ENCODE peak calls at places on chromosomes 7 and 10, in nine cellular contexts. A, N, G, H, Y, T, F, J and W are unnamed samples.

GRCh38 chr10:44948713-44949112 is 10.9 kb upstream of the RASSF4 start:
- DNase-seq in A (no peak), N (no peak), G (no peak), H (peak; percentile 5), Y (no peak), T (no peak), F (no peak), J (no peak), W (no peak)

GRCh38 chr10:133283931-133284330 is 7.3 kb upstream of the ADAM8 start:
- DNase-seq in A (no peak), N (no peak), G (no peak), H (no peak), Y (no peak), T (no peak), F (no peak), J (no peak), W (no peak)

GRCh38 chr7:114048386-114049235 is 129.8 kb upstream of the PPP1R3A start:
- DNase-seq in A (no peak), N (no peak), G (no peak), H (no peak), Y (no peak), T (no peak), F (no peak), J (no peak), W (no peak)

GRCh38 chr10:51201947-51202346 is 127.7 kb downstream of the PRKG1 start:
- DNase-seq in A (no peak), N (no peak), G (no peak), H (no peak), Y (no peak), T (no peak), F (no peak), J (no peak), W (no peak)

GRCh38 chr10:34627331-34627730 is 187.8 kb downstream of the PARD3 start:
- DNase-seq in A (no peak), N (no peak), G (no peak), H (no peak), Y (no peak), T (no peak), F (no peak), J (no peak), W (no peak)

GRCh38 chr7:55343002-55343781 is 21.9 kb upstream of the LANCL2 start:
- DNase-seq in A (no peak), N (no peak), G (no peak), H (no peak), Y (no peak), T (no peak), F (no peak), J (no peak), W (no peak)

GRCh38 chr7:116630932-116631449 is 41.0 kb upstream of the MET start:
- DNase-seq in A (peak; percentile 96), N (peak; percentile 89), G (peak; percentile 86), H (peak; percentile 42), Y (no peak), T (no peak), F (peak; percentile 79), J (peak; percentile 76), W (peak; percentile 89)

GRCh38 chr7:1806354-1806753 is 136.3 kb downstream of the ELFN1 start:
- DNase-seq in A (no peak), N (no peak), G (peak; percentile 22), H (no peak), Y (no peak), T (no peak), F (no peak), J (no peak), W (no peak)

GRCh38 chr10:89158446-89158845 is 48.7 kb downstream of the CH25H start:
- DNase-seq in A (no peak), N (no peak), G (no peak), H (no peak), Y (no peak), T (no peak), F (no peak), J (no peak), W (no peak)

GRCh38 chr10:31000867-31001266 is 30.8 kb downstream of the ZNF438 start:
- DNase-seq in A (no peak), N (no peak), G (no peak), H (no peak), Y (no peak), T (no peak), F (no peak), J (no peak), W (no peak)

DNA sequence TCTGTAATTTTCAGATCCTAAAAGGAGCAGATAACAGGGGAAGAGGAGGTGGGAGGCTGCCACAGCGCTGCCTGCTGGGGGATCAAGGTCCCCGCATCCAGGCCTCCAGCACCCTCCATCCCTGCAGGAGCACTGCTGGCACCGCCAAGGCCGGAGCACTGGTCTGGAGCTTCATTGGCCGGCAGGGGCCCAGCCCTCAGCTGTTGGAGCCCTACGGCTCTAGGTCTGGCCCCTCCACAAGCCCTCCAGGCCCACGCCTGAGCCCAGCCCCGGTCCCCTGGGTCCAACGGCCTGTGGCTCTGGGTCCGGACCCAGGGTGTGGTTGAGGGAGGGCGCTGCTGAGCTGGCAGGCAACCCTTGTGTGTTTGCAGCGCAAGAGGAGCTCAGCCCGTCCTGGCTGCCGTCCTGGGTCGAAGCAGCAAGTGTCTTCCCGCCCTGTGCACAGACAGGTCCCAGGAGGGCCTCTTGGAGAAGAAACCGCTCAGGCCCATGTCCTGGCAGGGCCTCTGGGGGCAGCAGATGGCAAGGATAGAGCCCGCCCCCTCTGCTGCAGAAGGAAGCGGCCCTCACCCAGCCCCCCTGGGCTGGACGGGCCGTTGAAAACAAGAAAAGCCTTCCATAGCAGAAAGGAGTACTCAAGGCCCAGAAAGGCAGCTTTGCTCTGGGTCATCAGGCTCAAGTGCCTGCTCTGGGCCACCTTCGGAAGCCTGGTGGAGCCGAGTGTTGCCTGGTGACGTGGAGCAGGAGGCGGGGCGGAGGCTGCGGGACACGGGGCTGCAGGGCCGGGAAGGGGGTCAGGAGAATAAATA is 54.3 kb upstream of the TNRC18 start:
- DNase-seq in A (no peak), N (no peak), G (no peak), H (peak; percentile 83), Y (no peak), T (no peak), F (no peak), J (peak; percentile 84), W (no peak)
- TF ChIP-seq CTCF in A (peak; percentile 17), N (no peak), G (peak; percentile 3), H (peak; percentile 56), Y (no peak), T (peak; percentile 56), F (peak; percentile 5), J (no peak), W (no peak)

DNA sequence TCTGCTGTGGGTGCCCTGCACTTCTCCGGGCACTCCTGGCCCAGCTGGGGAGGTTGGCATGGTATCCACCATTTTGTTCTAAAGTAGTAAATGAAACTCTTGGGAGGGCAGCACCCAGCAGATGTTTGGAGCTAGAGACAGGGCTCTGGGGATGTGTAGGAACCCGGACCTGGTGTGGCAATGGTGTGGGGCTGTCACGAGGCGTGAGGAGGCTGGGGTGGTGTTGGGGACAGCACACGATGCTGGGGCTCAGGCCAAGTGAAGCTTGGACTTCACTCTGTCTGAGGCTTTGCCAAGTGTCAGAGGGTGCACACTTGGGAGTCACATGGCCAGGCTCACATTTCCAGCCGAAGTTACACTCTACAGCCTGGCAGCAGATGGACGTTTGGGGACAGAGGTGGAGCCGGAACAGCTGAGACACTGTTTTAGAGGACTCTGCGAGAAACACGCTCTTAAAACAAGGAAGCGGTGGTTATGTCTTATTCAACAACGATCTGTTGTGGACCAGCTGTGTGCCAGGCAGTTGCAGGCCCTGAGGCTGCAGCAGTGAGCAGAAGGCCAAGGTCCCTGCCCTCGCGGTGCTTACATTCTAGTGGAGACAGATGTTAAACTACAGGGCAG is 118.2 kb downstream of the CUX1 start:
- DNase-seq in A (no peak), N (peak; percentile 94), G (peak; percentile 72), H (no peak), Y (no peak), T (no peak), F (peak; percentile 85), J (no peak), W (no peak)
- H3K4me1 ChIP-seq in A (peaks cover 4% of the 10 kb centered on the region), N (peaks cover 22% of the 10 kb centered on the region), G (peaks cover 34% of the 10 kb centered on the region), H (peaks cover 12% of the 10 kb centered on the region), Y (no peaks in the 10 kb centered on the region), T (peaks cover 22% of the 10 kb centered on the region), F (peaks cover 46% of the 10 kb centered on the region), J (no peaks in the 10 kb centered on the region), W (no peaks in the 10 kb centered on the region)

GRCh38 chr10:68118657-68119056 is 9.4 kb downstream of the MYPN start:
- DNase-seq in A (no peak), N (no peak), G (no peak), H (no peak), Y (no peak), T (no peak), F (no peak), J (no peak), W (no peak)
- TF ChIP-seq CTCF in A (no peak), N (no peak), G (no peak), H (no peak), Y (no peak), T (no peak), F (no peak), J (no peak), W (no peak)

GRCh38 chr7:24979470-24979862 is 512 bp downstream of the OSBPL3 start:
- DNase-seq in A (no peak), N (peak; percentile 71), G (peak; percentile 78), H (no peak), Y (peak; percentile 76), T (peak; percentile 25), F (peak; percentile 59), J (peak; percentile 90), W (peak; percentile 64)

GRCh38 chr7:24980695-24981543 is 941 bp upstream of the OSBPL3 start:
- DNase-seq in A (no peak), N (peak; percentile 49), G (peak; percentile 51), H (peak; percentile 49), Y (no peak), T (no peak), F (no peak), J (peak; percentile 84), W (peak; percentile 63)

GRCh38 chr7:24981544-24981951 is 1.6 kb upstream of the OSBPL3 start:
- DNase-seq in A (no peak), N (peak; percentile 62), G (peak; percentile 62), H (peak; percentile 44), Y (peak; percentile 19), T (no peak), F (peak; percentile 55), J (peak; percentile 90), W (peak; percentile 79)

GRCh38 chr7:24979863-24980694 is at the start of gene OSBPL3:
- DNase-seq in A (peak; percentile 92), N (peak; percentile 96), G (peak; percentile 95), H (peak; percentile 95), Y (peak; percentile 93), T (peak; percentile 90), F (peak; percentile 96), J (peak; percentile 98), W (peak; percentile 90)

GRCh38 chr7:24982917-24983316 is 2.9 kb upstream of the OSBPL3 start:
- DNase-seq in A (no peak), N (no peak), G (no peak), H (no peak), Y (no peak), T (no peak), F (no peak), J (no peak), W (no peak)
- H3K4me1 ChIP-seq in A (peaks cover 14% of the 10 kb centered on the region), N (peaks cover 3% of the 10 kb centered on the region), G (peaks cover 23% of the 10 kb centered on the region), H (no peaks in the 10 kb centered on the region), Y (peaks cover 15% of the 10 kb centered on the region), T (peaks cover 9% of the 10 kb centered on the region), F (peaks cover 31% of the 10 kb centered on the region), J (no peaks in the 10 kb centered on the region), W (peaks cover 4% of the 10 kb centered on the region)

GRCh38 chr10:100728928-100729876 is 16.2 kb upstream of the PAX2 start:
- DNase-seq in A (peak; percentile 87), N (no peak), G (peak; percentile 32), H (peak; percentile 85), Y (no peak), T (no peak), F (no peak), J (no peak), W (no peak)
- TF ChIP-seq CTCF in A (peak; percentile 93), N (no peak), G (no peak), H (peak; percentile 51), Y (no peak), T (peak; percentile 58), F (peak; percentile 11), J (no peak), W (peak; percentile 6)